ENCODE peak calls at places on chromosomes 11 and 22, in nine cellular contexts. One of them, this sample, is unnamed.

GRCh38 chr22:35064664-35065063 is 1.3 kb upstream of the ISX start:
- DNase-seq in adrenal gland: no peak
- DNase-seq in neural progenitor cell: no peak
- DNase-seq in tibial artery: no peak
- DNase-seq in HepG2: peak; percentile 83
- DNase-seq in fibroblast of lung: no peak
- DNase-seq in OCI-LY7: no peak
- DNase-seq in CD8-positive, alpha-beta memory T cell: no peak
- DNase-seq in IMR-90: no peak
- DNase-seq in this sample: peak; percentile 52

GRCh38 chr22:40674274-40674673 is 5.0 kb upstream of the MCHR1 start:
- DNase-seq in adrenal gland: no peak
- DNase-seq in neural progenitor cell: no peak
- DNase-seq in tibial artery: no peak
- DNase-seq in HepG2: no peak
- DNase-seq in fibroblast of lung: peak; percentile 60
- DNase-seq in OCI-LY7: no peak
- DNase-seq in CD8-positive, alpha-beta memory T cell: no peak
- DNase-seq in IMR-90: no peak
- DNase-seq in this sample: no peak

GRCh38 chr11:34395916-34396555 is 38.2 kb upstream of the ABTB2 start:
- DNase-seq in adrenal gland: no peak
- DNase-seq in neural progenitor cell: no peak
- DNase-seq in tibial artery: no peak
- DNase-seq in HepG2: no peak
- DNase-seq in fibroblast of lung: peak; percentile 56
- DNase-seq in OCI-LY7: no peak
- DNase-seq in CD8-positive, alpha-beta memory T cell: no peak
- DNase-seq in IMR-90: peak; percentile 74
- DNase-seq in this sample: no peak

GRCh38 chr22:35708453-35708852 is 9.2 kb upstream of the APOL5 start:
- DNase-seq in adrenal gland: no peak
- DNase-seq in neural progenitor cell: no peak
- DNase-seq in tibial artery: no peak
- DNase-seq in HepG2: no peak
- DNase-seq in fibroblast of lung: peak; percentile 53
- DNase-seq in OCI-LY7: no peak
- DNase-seq in CD8-positive, alpha-beta memory T cell: no peak
- DNase-seq in IMR-90: peak; percentile 69
- DNase-seq in this sample: no peak

GRCh38 chr11:58582437-58582836 is 3.6 kb downstream of the ZFP91 start:
- DNase-seq in adrenal gland: no peak
- DNase-seq in neural progenitor cell: no peak
- DNase-seq in tibial artery: no peak
- DNase-seq in HepG2: no peak
- DNase-seq in fibroblast of lung: no peak
- DNase-seq in OCI-LY7: no peak
- DNase-seq in CD8-positive, alpha-beta memory T cell: no peak
- DNase-seq in IMR-90: no peak
- DNase-seq in this sample: no peak

GRCh38 chr11:112810951-112811350 is 150.3 kb upstream of the NCAM1 start:
- DNase-seq in adrenal gland: no peak
- DNase-seq in neural progenitor cell: no peak
- DNase-seq in tibial artery: no peak
- DNase-seq in HepG2: no peak
- DNase-seq in fibroblast of lung: no peak
- DNase-seq in OCI-LY7: no peak
- DNase-seq in CD8-positive, alpha-beta memory T cell: no peak
- DNase-seq in IMR-90: no peak
- DNase-seq in this sample: no peak

GRCh38 chr22:17896552-17896951 is 122.3 kb upstream of the BID start:
- DNase-seq in adrenal gland: peak; percentile 84
- DNase-seq in neural progenitor cell: peak; percentile 69
- DNase-seq in tibial artery: no peak
- DNase-seq in HepG2: no peak
- DNase-seq in fibroblast of lung: peak; percentile 52
- DNase-seq in OCI-LY7: no peak
- DNase-seq in CD8-positive, alpha-beta memory T cell: no peak
- DNase-seq in IMR-90: peak; percentile 27
- DNase-seq in this sample: peak; percentile 35

GRCh38 chr11:86091566-86091965 is 22.7 kb upstream of the PICALM start:
- DNase-seq in adrenal gland: no peak
- DNase-seq in neural progenitor cell: no peak
- DNase-seq in tibial artery: peak; percentile 78
- DNase-seq in HepG2: no peak
- DNase-seq in fibroblast of lung: peak; percentile 32
- DNase-seq in OCI-LY7: no peak
- DNase-seq in CD8-positive, alpha-beta memory T cell: no peak
- DNase-seq in IMR-90: peak; percentile 82
- DNase-seq in this sample: no peak

GRCh38 chr22:48837341-48837935 is 990.2 kb downstream of the BRD1 start:
- DNase-seq in adrenal gland: no peak
- DNase-seq in neural progenitor cell: no peak
- DNase-seq in tibial artery: no peak
- DNase-seq in HepG2: no peak
- DNase-seq in fibroblast of lung: no peak
- DNase-seq in OCI-LY7: no peak
- DNase-seq in CD8-positive, alpha-beta memory T cell: no peak
- DNase-seq in IMR-90: no peak
- DNase-seq in this sample: no peak

GRCh38 chr11:45024846-45025623 is 74.4 kb upstream of the TP53I11 start:
- DNase-seq in adrenal gland: no peak
- DNase-seq in neural progenitor cell: no peak
- DNase-seq in tibial artery: no peak
- DNase-seq in HepG2: no peak
- DNase-seq in fibroblast of lung: no peak
- DNase-seq in OCI-LY7: no peak
- DNase-seq in CD8-positive, alpha-beta memory T cell: no peak
- DNase-seq in IMR-90: no peak
- DNase-seq in this sample: no peak

GRCh38 chr11:112477152-112477928 is 216.7 kb upstream of the PLET1 start:
- DNase-seq in adrenal gland: no peak
- DNase-seq in neural progenitor cell: no peak
- DNase-seq in tibial artery: no peak
- DNase-seq in HepG2: no peak
- DNase-seq in fibroblast of lung: no peak
- DNase-seq in OCI-LY7: no peak
- DNase-seq in CD8-positive, alpha-beta memory T cell: no peak
- DNase-seq in IMR-90: no peak
- DNase-seq in this sample: no peak

GRCh38 chr11:130340671-130341319 is 26.1 kb upstream of the ZBTB44 start:
- DNase-seq in adrenal gland: no peak
- DNase-seq in neural progenitor cell: no peak
- DNase-seq in tibial artery: no peak
- DNase-seq in HepG2: no peak
- DNase-seq in fibroblast of lung: no peak
- DNase-seq in OCI-LY7: no peak
- DNase-seq in CD8-positive, alpha-beta memory T cell: no peak
- DNase-seq in IMR-90: peak; percentile 2
- DNase-seq in this sample: no peak

GRCh38 chr22:45905924-45906865 is 70.8 kb downstream of the WNT7B start:
- DNase-seq in adrenal gland: no peak
- DNase-seq in neural progenitor cell: peak; percentile 67
- DNase-seq in tibial artery: peak; percentile 74
- DNase-seq in HepG2: no peak
- DNase-seq in fibroblast of lung: peak; percentile 51
- DNase-seq in OCI-LY7: no peak
- DNase-seq in CD8-positive, alpha-beta memory T cell: no peak
- DNase-seq in IMR-90: peak; percentile 62
- DNase-seq in this sample: no peak

GRCh38 chr11:132604446-132604845 is 927.9 kb downstream of the OPCML start:
- DNase-seq in adrenal gland: no peak
- DNase-seq in neural progenitor cell: no peak
- DNase-seq in tibial artery: no peak
- DNase-seq in HepG2: no peak
- DNase-seq in fibroblast of lung: peak; percentile 39
- DNase-seq in OCI-LY7: no peak
- DNase-seq in CD8-positive, alpha-beta memory T cell: no peak
- DNase-seq in IMR-90: peak; percentile 63
- DNase-seq in this sample: no peak

GRCh38 chr11:86784247-86784681 is 16.1 kb upstream of the PRSS23 start:
- DNase-seq in adrenal gland: no peak
- DNase-seq in neural progenitor cell: no peak
- DNase-seq in tibial artery: no peak
- DNase-seq in HepG2: no peak
- DNase-seq in fibroblast of lung: peak; percentile 80
- DNase-seq in OCI-LY7: no peak
- DNase-seq in CD8-positive, alpha-beta memory T cell: no peak
- DNase-seq in IMR-90: peak; percentile 49
- DNase-seq in this sample: no peak

GRCh38 chr11:114291381-114291780 is 4.8 kb upstream of the NNMT start:
- DNase-seq in adrenal gland: no peak
- DNase-seq in neural progenitor cell: no peak
- DNase-seq in tibial artery: no peak
- DNase-seq in HepG2: no peak
- DNase-seq in fibroblast of lung: no peak
- DNase-seq in OCI-LY7: no peak
- DNase-seq in CD8-positive, alpha-beta memory T cell: no peak
- DNase-seq in IMR-90: peak; percentile 66
- DNase-seq in this sample: no peak

GRCh38 chr11:1049431-1049891 is 12.9 kb upstream of the MUC6 start:
- DNase-seq in adrenal gland: no peak
- DNase-seq in neural progenitor cell: no peak
- DNase-seq in tibial artery: peak; percentile 65
- DNase-seq in HepG2: no peak
- DNase-seq in fibroblast of lung: no peak
- DNase-seq in OCI-LY7: no peak
- DNase-seq in CD8-positive, alpha-beta memory T cell: no peak
- DNase-seq in IMR-90: no peak
- DNase-seq in this sample: no peak

GRCh38 chr11:35307221-35307621 is 112.1 kb downstream of the SLC1A2 start:
- DNase-seq in adrenal gland: no peak
- DNase-seq in neural progenitor cell: no peak
- DNase-seq in tibial artery: no peak
- DNase-seq in HepG2: no peak
- DNase-seq in fibroblast of lung: no peak
- DNase-seq in OCI-LY7: no peak
- DNase-seq in CD8-positive, alpha-beta memory T cell: no peak
- DNase-seq in IMR-90: no peak
- DNase-seq in this sample: no peak

GRCh38 chr11:95042239-95042638 is 7.0 kb upstream of the KDM4F start:
- DNase-seq in adrenal gland: no peak
- DNase-seq in neural progenitor cell: no peak
- DNase-seq in tibial artery: no peak
- DNase-seq in HepG2: no peak
- DNase-seq in fibroblast of lung: no peak
- DNase-seq in OCI-LY7: no peak
- DNase-seq in CD8-positive, alpha-beta memory T cell: no peak
- DNase-seq in IMR-90: no peak
- DNase-seq in this sample: no peak
- H3K4me1 ChIP-seq in adrenal gland: no peaks in the 10 kb centered on the region
- H3K4me1 ChIP-seq in neural progenitor cell: no peaks in the 10 kb centered on the region
- H3K4me1 ChIP-seq in tibial artery: peaks cover 4% of the 10 kb centered on the region
- H3K4me1 ChIP-seq in HepG2: no peaks in the 10 kb centered on the region
- H3K4me1 ChIP-seq in fibroblast of lung: no peaks in the 10 kb centered on the region
- H3K4me1 ChIP-seq in OCI-LY7: no peaks in the 10 kb centered on the region
- H3K4me1 ChIP-seq in CD8-positive, alpha-beta memory T cell: no peaks in the 10 kb centered on the region
- H3K4me1 ChIP-seq in IMR-90: no peaks in the 10 kb centered on the region
- H3K4me1 ChIP-seq in this sample: no peaks in the 10 kb centered on the region

GRCh38 chr22:41923595-41924276 is 2.9 kb downstream of the TNFRSF13C start:
- DNase-seq in adrenal gland: no peak
- DNase-seq in neural progenitor cell: no peak
- DNase-seq in tibial artery: no peak
- DNase-seq in HepG2: no peak
- DNase-seq in fibroblast of lung: no peak
- DNase-seq in OCI-LY7: no peak
- DNase-seq in CD8-positive, alpha-beta memory T cell: no peak
- DNase-seq in IMR-90: no peak
- DNase-seq in this sample: no peak
- H3K4me1 ChIP-seq in adrenal gland: peaks cover 28% of the 10 kb centered on the region
- H3K4me1 ChIP-seq in neural progenitor cell: peaks cover 20% of the 10 kb centered on the region
- H3K4me1 ChIP-seq in tibial artery: peaks cover 25% of the 10 kb centered on the region
- H3K4me1 ChIP-seq in HepG2: peaks cover 57% of the 10 kb centered on the region
- H3K4me1 ChIP-seq in fibroblast of lung: peaks cover 2% of the 10 kb centered on the region
- H3K4me1 ChIP-seq in OCI-LY7: peaks cover 98% of the 10 kb centered on the region
- H3K4me1 ChIP-seq in CD8-positive, alpha-beta memory T cell: peaks cover 16% of the 10 kb centered on the region
- H3K4me1 ChIP-seq in IMR-90: no peaks in the 10 kb centered on the region
- H3K4me1 ChIP-seq in this sample: no peaks in the 10 kb centered on the region

DNA sequence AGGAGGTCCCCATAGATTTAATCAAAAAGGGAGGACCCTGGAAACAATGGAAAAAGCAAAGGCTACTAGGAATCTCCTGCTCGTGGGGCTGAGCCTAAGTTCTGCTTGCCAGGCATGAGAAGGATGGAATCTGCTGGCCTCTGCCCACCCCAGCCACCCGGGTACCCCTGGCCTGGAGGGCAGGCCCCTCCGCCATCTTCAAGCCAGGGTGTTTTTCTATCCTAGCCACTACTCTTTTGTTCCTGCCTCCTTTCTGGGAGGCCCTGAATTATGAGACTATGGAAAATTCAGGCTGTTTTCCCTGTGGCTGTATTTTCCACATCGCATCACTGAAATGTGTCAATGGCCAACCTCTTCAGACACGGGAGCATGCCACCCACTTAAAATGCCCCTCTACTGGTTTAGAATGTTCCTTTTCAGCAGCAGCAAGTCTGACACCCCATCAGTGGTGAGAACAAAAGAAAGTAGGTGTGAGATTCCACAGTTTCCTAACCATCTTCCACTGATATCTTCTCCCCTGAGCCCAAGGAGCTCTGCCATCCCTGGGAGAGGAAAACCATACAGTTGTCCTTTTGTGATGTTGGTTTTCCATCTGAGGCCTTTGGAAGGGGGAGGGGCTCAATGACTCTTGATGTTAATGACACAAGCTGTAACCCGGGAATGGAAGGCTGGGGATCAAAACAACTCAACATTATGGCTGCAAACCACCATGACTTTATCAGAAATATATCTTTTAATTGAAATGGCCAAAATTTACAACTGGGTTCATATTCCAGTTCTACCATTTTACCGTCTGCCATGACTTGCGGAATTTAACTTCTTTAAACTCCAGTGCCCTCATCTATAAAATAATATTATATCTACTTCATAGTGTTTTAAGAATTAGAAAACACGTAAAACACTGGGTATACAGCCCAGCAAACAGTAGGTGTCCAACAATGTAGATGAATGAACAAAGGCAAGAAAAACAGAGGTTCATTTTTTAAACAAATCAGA is 22.2 kb downstream of the DKK3 start:
- DNase-seq in adrenal gland: peak; percentile 42
- DNase-seq in neural progenitor cell: no peak
- DNase-seq in tibial artery: no peak
- DNase-seq in HepG2: no peak
- DNase-seq in fibroblast of lung: no peak
- DNase-seq in OCI-LY7: no peak
- DNase-seq in CD8-positive, alpha-beta memory T cell: no peak
- DNase-seq in IMR-90: no peak
- DNase-seq in this sample: no peak
- H3K4me1 ChIP-seq in adrenal gland: peaks cover 14% of the 10 kb centered on the region
- H3K4me1 ChIP-seq in neural progenitor cell: no peaks in the 10 kb centered on the region
- H3K4me1 ChIP-seq in tibial artery: peaks cover 48% of the 10 kb centered on the region
- H3K4me1 ChIP-seq in HepG2: peaks cover 9% of the 10 kb centered on the region
- H3K4me1 ChIP-seq in fibroblast of lung: peaks cover 68% of the 10 kb centered on the region
- H3K4me1 ChIP-seq in OCI-LY7: no peaks in the 10 kb centered on the region
- H3K4me1 ChIP-seq in CD8-positive, alpha-beta memory T cell: peaks cover 3% of the 10 kb centered on the region
- H3K4me1 ChIP-seq in IMR-90: peaks cover 41% of the 10 kb centered on the region
- H3K4me1 ChIP-seq in this sample: peaks cover 17% of the 10 kb centered on the region

DNA sequence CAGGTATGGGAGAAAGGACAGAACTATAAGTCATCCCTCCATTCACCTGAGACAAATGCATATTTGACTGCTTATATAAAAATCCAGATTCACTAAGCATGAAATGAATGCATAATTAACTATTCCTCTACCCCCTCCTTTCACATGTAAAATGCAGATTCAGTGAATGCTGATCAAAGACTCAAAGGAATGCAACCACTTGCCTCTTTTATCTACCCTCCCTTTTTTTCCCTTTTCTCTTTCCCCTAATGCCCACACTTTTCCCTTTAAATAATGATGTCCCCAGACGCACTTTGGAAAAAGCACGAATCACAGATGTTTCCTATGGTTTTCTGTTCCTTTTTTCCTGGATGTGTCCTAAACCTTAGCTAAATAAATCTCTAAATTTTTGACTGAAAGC is 4.5 kb upstream of the PLAAT4 start:
- DNase-seq in adrenal gland: no peak
- DNase-seq in neural progenitor cell: no peak
- DNase-seq in tibial artery: no peak
- DNase-seq in HepG2: no peak
- DNase-seq in fibroblast of lung: no peak
- DNase-seq in OCI-LY7: no peak
- DNase-seq in CD8-positive, alpha-beta memory T cell: no peak
- DNase-seq in IMR-90: no peak
- DNase-seq in this sample: no peak
- H3K4me1 ChIP-seq in adrenal gland: peaks cover 17% of the 10 kb centered on the region
- H3K4me1 ChIP-seq in neural progenitor cell: peaks cover 47% of the 10 kb centered on the region
- H3K4me1 ChIP-seq in tibial artery: peaks cover 31% of the 10 kb centered on the region
- H3K4me1 ChIP-seq in HepG2: peaks cover 31% of the 10 kb centered on the region
- H3K4me1 ChIP-seq in fibroblast of lung: peaks cover 10% of the 10 kb centered on the region
- H3K4me1 ChIP-seq in OCI-LY7: peaks cover 14% of the 10 kb centered on the region
- H3K4me1 ChIP-seq in CD8-positive, alpha-beta memory T cell: peaks cover 69% of the 10 kb centered on the region
- H3K4me1 ChIP-seq in IMR-90: peaks cover 6% of the 10 kb centered on the region
- H3K4me1 ChIP-seq in this sample: peaks cover 67% of the 10 kb centered on the region

This sample was measured in Caco-2.